ENCODE peak calls at places on chromosome 1, in seven cellular contexts. A is neural progenitor cell, B is MM.1S, N is OCI-LY7, F is HCT116, O is hepatocyte, P is GM23338. I is an unnamed sample.

GRCh38 chr1:234584926-234585325 is 25.1 kb downstream of the IRF2BP2 start:
- DNase-seq in O (no peak), F (no peak), N (no peak), B (no peak), P (no peak), A (no peak), I (no peak)

GRCh38 chr1:177872563-177872900 is 97.3 kb downstream of the SEC16B start:
- DNase-seq in B (no peak), F (no peak), A (no peak), N (no peak), O (peak), P (no peak), I (no peak)

GRCh38 chr1:229155472-229155871 is 115.4 kb upstream of the RAB4A start:
- DNase-seq in N (no peak), P (no peak), A (no peak), B (no peak), O (no peak), F (no peak), I (no peak)

GRCh38 chr1:90340604-90341003 is 345.7 kb downstream of the ZNF326 start:
- DNase-seq in P (no peak), O (no peak), F (no peak), B (no peak), A (no peak), N (no peak), I (no peak)

GRCh38 chr1:154141240-154141639 is 13.6 kb downstream of the NUP210L start:
- DNase-seq in N (no peak), F (no peak), A (no peak), O (no peak), P (no peak), B (no peak), I (peak)

GRCh38 chr1:234659538-234659937 is 49.6 kb upstream of the IRF2BP2 start:
- DNase-seq in O (peak), A (no peak), P (no peak), F (peak), B (no peak), N (no peak), I (peak)

GRCh38 chr1:52937433-52938065 is 10.5 kb downstream of the SCP2 start:
- DNase-seq in A (no peak), O (no peak), P (no peak), N (no peak), F (no peak), B (no peak), I (no peak)

GRCh38 chr1:161216945-161217712 is 2.0 kb downstream of the FCER1G start:
- DNase-seq in N (peak), O (no peak), F (no peak), P (no peak), A (no peak), B (peak), I (no peak)

DNA sequence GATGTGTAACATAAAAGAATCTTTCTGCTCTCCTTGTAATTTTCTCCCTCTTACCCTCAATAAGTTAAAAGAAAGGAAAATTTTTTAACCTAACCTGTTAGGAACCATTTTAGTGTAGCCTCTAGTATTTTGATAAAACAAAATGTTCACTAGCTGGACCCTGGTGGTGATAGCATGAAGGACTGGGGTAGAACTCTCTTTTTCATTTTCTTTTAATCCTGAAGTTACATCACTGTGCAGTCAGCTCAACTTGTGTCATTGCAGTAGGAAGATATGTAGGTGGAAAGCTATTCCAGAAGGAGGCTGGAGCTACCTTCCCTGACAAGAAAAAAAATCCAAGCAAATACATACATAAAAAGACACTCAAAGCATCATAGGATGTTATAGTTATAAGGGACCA is 39.3 kb downstream of the NFIA start:
- DNase-seq in N (no peak), B (no peak), P (no peak), O (no peak), F (no peak), A (no peak), I (no peak)
- H3K4me2 ChIP-seq in N (no peak), B (no peak), P (no peak), O (peak), F (no peak), A (no peak), I (no peak)

DNA sequence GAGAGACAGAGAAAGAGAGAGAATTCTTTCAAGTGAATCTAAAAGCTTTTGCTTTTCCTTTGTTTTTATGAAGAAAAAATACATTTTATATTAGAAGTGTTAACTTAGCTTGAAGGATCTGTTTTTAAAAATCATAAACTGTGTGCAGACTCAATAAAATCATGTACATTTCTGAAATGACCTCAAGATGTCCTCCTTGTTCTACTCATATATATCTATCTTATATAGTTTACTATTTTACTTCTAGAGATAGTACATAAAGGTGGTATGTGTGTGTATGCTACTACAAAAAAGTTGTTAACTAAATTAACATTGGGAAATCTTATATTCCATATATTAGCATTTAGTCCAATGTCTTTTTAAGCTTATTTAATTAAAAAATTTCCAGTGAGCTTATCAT is 117.6 kb downstream of the PTPRC start:
- DNase-seq in F (no peak), A (no peak), P (no peak), O (no peak), B (peak), N (no peak), I (peak)
- TF ChIP-seq EZH2phosphoT487 in F (no peak), A (no peak), P (no peak), O (no peak), B (no peak), N (no peak), I (no peak)

GRCh38 chr1:6272476-6273270 is 11.8 kb upstream of the GPR153 start:
- DNase-seq in O (no peak), N (no peak), P (no peak), F (no peak), A (peak), B (no peak), I (no peak)
- TF ChIP-seq CTCF in O (peak), N (peak), P (peak), F (no peak), A (peak), B (no peak), I (peak)

GRCh38 chr1:38127432-38127831 is 80.8 kb upstream of the POU3F1 start:
- DNase-seq in F (no peak), P (no peak), O (peak), N (no peak), B (no peak), A (no peak), I (peak)

GRCh38 chr1:38126970-38127369 is 80.4 kb upstream of the POU3F1 start:
- DNase-seq in A (no peak), O (no peak), F (no peak), N (no peak), P (no peak), B (no peak), I (no peak)

GRCh38 chr1:38125016-38125415 is 78.4 kb upstream of the POU3F1 start:
- DNase-seq in B (no peak), N (no peak), P (no peak), O (no peak), F (no peak), A (no peak), I (no peak)

GRCh38 chr1:38128511-38128910 is 81.9 kb upstream of the POU3F1 start:
- DNase-seq in O (no peak), P (no peak), N (no peak), F (no peak), A (no peak), B (no peak), I (no peak)

GRCh38 chr1:38125837-38126520 is 79.4 kb upstream of the POU3F1 start:
- DNase-seq in B (no peak), P (no peak), A (no peak), O (no peak), F (no peak), N (no peak), I (peak)
- H3K4me2 ChIP-seq in B (no peak), P (no peak), A (no peak), O (no peak), F (no peak), N (no peak), I (peak)

I was measured in PC-3.